ENCODE peak calls at places on chromosomes 6 and 20, in ten cellular contexts. K is IMR-90; M is psoas muscle; B is mucosa of descending colon; S is mesendoderm; U is OCI-LY7; I is CD8-positive, alpha-beta T cell; X is tibial artery; E is adrenal gland; J is astrocyte. Y is an unnamed sample.

GRCh38 chr20:53402233-53403005 is 191.2 kb downstream of the ZNF217 start:
- DNase-seq in M (no peak), B (no peak), E (no peak), K (no peak), U (no peak), S (no peak), I (peak; percentile 34), X (no peak), J (no peak), Y (no peak)

GRCh38 chr6:156719395-156719719 is 57.8 kb upstream of the ARID1B start:
- DNase-seq in I (no peak), B (peak; percentile 66), S (no peak), J (no peak), M (no peak), U (no peak), E (no peak), X (no peak), K (no peak), Y (no peak)

GRCh38 chr20:22711981-22712755 is 127.8 kb upstream of the FOXA2 start:
- DNase-seq in J (no peak), U (no peak), I (no peak), S (no peak), E (no peak), X (no peak), M (no peak), B (no peak), K (no peak), Y (no peak)

GRCh38 chr20:34310481-34311117 is 7.4 kb upstream of the AHCY start:
- DNase-seq in B (peak; percentile 36), M (no peak), I (no peak), E (no peak), U (no peak), S (no peak), X (no peak), K (no peak), J (no peak), Y (no peak)

GRCh38 chr20:48738399-48739304 is 89.1 kb downstream of the PREX1 start:
- DNase-seq in B (peak; percentile 35), M (no peak), U (peak; percentile 39), J (no peak), X (no peak), K (no peak), S (no peak), I (peak; percentile 39), E (no peak), Y (no peak)

GRCh38 chr20:23889775-23890187 is 10.2 kb upstream of the CST5 start:
- DNase-seq in B (peak; percentile 38), M (peak; percentile 29), E (peak; percentile 55), K (peak; percentile 24), U (peak; percentile 37), I (peak; percentile 41), S (peak; percentile 65), J (no peak), X (peak; percentile 59), Y (no peak)

GRCh38 chr6:53441761-53442160 is 93.0 kb upstream of the ELOVL5 start:
- DNase-seq in J (peak; percentile 79), X (no peak), S (no peak), M (no peak), U (no peak), E (no peak), I (no peak), B (no peak), K (peak; percentile 67), Y (no peak)

GRCh38 chr20:22740829-22741228 is 156.5 kb upstream of the FOXA2 start:
- DNase-seq in I (no peak), X (no peak), S (no peak), M (no peak), E (no peak), U (no peak), J (no peak), B (no peak), K (no peak), Y (no peak)

GRCh38 chr20:9389321-9389720 is 125.1 kb upstream of the LAMP5 start:
- DNase-seq in U (no peak), E (no peak), X (no peak), K (no peak), I (no peak), J (no peak), S (no peak), M (no peak), B (peak; percentile 69), Y (no peak)

GRCh38 chr20:9390441-9390840 is 123.9 kb upstream of the LAMP5 start:
- DNase-seq in M (no peak), K (peak; percentile 43), J (no peak), S (no peak), I (no peak), E (no peak), U (no peak), X (no peak), B (no peak), Y (no peak)

GRCh38 chr20:9388826-9389187 is 125.6 kb upstream of the LAMP5 start:
- DNase-seq in X (no peak), B (no peak), K (no peak), J (peak; percentile 26), E (no peak), S (no peak), U (no peak), M (no peak), I (no peak), Y (no peak)

GRCh38 chr20:9392892-9393857 is 121.2 kb upstream of the LAMP5 start:
- DNase-seq in I (no peak), X (peak; percentile 81), S (peak; percentile 88), K (peak; percentile 73), E (peak; percentile 69), M (peak; percentile 54), U (peak; percentile 19), J (peak; percentile 51), B (peak; percentile 65), Y (peak; percentile 68)

GRCh38 chr20:9388160-9388825 is 126.1 kb upstream of the LAMP5 start:
- DNase-seq in B (no peak), E (no peak), J (no peak), X (no peak), U (no peak), M (no peak), I (no peak), K (no peak), S (no peak), Y (no peak)
- H3K4me1 ChIP-seq in B (peaks cover 6% of the 10 kb centered on the region), E (peaks cover 6% of the 10 kb centered on the region), J (peaks cover 4% of the 10 kb centered on the region), X (peaks cover 5% of the 10 kb centered on the region), U (no peaks in the 10 kb centered on the region), M (no peaks in the 10 kb centered on the region), I (no peaks in the 10 kb centered on the region), K (peaks cover 14% of the 10 kb centered on the region), S (no peaks in the 10 kb centered on the region), Y (no peaks in the 10 kb centered on the region)

DNA sequence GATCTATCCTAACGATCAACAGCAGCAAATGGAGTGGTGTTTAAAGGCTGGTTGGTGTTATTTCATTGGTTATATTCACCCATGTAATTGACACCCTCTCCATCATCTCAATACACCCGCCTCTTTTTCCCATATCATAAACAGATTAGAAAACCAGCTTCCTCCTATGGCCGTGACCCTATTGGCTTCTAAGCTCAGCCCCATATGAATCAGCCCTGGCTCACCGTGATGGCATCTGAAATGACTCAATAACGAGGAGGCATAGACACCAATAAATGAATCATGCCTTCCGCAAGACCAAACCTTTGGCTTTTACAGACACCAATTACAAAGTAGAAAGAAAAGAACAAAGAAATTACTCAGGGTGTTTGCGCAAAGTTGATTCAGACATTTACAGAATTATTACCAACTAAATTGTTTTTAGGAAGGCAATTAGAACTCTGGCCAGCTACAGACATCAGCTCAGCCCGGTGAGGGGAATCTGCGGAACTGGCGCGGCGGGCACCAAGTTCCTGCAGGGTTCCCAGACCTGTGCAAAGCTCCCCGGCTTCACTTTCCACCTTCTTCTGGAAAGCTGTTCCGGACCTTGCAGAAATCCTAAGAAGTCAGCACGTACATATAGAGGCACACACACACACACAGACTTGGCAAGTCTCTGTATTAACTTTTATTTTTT is 11.5 kb downstream of the PMEPA1 start:
- DNase-seq in S (peak; percentile 59), E (peak; percentile 84), X (no peak), B (peak; percentile 66), J (peak; percentile 99), M (no peak), K (peak; percentile 98), I (no peak), U (no peak), Y (peak; percentile 51)
- H3K4me1 ChIP-seq in S (peaks cover 4% of the 10 kb centered on the region), E (no peaks in the 10 kb centered on the region), X (peaks cover 54% of the 10 kb centered on the region), B (peaks cover 49% of the 10 kb centered on the region), J (peaks cover 85% of the 10 kb centered on the region), M (peaks cover 31% of the 10 kb centered on the region), K (peaks cover 17% of the 10 kb centered on the region), I (no peaks in the 10 kb centered on the region), U (peaks cover 67% of the 10 kb centered on the region), Y (peaks cover 32% of the 10 kb centered on the region)

GRCh38 chr6:110946498-110946897 is 12.0 kb upstream of the GTF3C6 start:
- DNase-seq in S (no peak), B (no peak), X (no peak), E (no peak), M (no peak), K (peak; percentile 36), U (no peak), J (peak; percentile 6), I (no peak), Y (no peak)

GRCh38 chr6:110949679-110950285 is 8.7 kb upstream of the GTF3C6 start:
- DNase-seq in B (no peak), S (no peak), K (peak; percentile 54), X (no peak), U (peak; percentile 57), I (no peak), J (no peak), E (no peak), M (no peak), Y (no peak)

GRCh38 chr6:110939429-110939828 is 19.1 kb upstream of the GTF3C6 start:
- DNase-seq in B (no peak), U (no peak), E (no peak), K (no peak), X (no peak), J (no peak), M (no peak), S (no peak), I (no peak), Y (no peak)

GRCh38 chr6:110950443-110950842 is 8.1 kb upstream of the GTF3C6 start:
- DNase-seq in M (no peak), B (no peak), S (no peak), J (no peak), X (no peak), E (no peak), U (no peak), K (no peak), I (no peak), Y (no peak)

GRCh38 chr6:110944681-110945151 is 13.8 kb upstream of the GTF3C6 start:
- DNase-seq in E (no peak), I (no peak), J (peak; percentile 90), M (no peak), B (no peak), K (peak; percentile 93), U (no peak), S (no peak), X (no peak), Y (no peak)
- H3K4me1 ChIP-seq in E (no peaks in the 10 kb centered on the region), I (peaks cover 5% of the 10 kb centered on the region), J (no peaks in the 10 kb centered on the region), M (no peaks in the 10 kb centered on the region), B (no peaks in the 10 kb centered on the region), K (peaks cover 5% of the 10 kb centered on the region), U (no peaks in the 10 kb centered on the region), S (no peaks in the 10 kb centered on the region), X (no peaks in the 10 kb centered on the region), Y (peaks cover 4% of the 10 kb centered on the region)

GRCh38 chr20:59586613-59587012 is 17.7 kb upstream of the PHACTR3 start:
- DNase-seq in I (no peak), E (no peak), U (no peak), M (no peak), B (no peak), S (no peak), K (no peak), J (no peak), X (no peak), Y (no peak)

GRCh38 chr20:59585714-59586404 is 18.5 kb upstream of the PHACTR3 start:
- DNase-seq in S (no peak), J (no peak), E (no peak), B (no peak), K (no peak), I (no peak), M (no peak), U (no peak), X (no peak), Y (no peak)

GRCh38 chr20:59587570-59587969 is 16.8 kb upstream of the PHACTR3 start:
- DNase-seq in U (no peak), M (no peak), X (no peak), S (no peak), B (no peak), J (no peak), E (no peak), K (no peak), I (no peak), Y (peak; percentile 52)

GRCh38 chr20:59589051-59589450 is 15.3 kb upstream of the PHACTR3 start:
- DNase-seq in U (no peak), B (no peak), I (no peak), E (no peak), X (no peak), K (no peak), S (no peak), J (no peak), M (no peak), Y (no peak)

DNA sequence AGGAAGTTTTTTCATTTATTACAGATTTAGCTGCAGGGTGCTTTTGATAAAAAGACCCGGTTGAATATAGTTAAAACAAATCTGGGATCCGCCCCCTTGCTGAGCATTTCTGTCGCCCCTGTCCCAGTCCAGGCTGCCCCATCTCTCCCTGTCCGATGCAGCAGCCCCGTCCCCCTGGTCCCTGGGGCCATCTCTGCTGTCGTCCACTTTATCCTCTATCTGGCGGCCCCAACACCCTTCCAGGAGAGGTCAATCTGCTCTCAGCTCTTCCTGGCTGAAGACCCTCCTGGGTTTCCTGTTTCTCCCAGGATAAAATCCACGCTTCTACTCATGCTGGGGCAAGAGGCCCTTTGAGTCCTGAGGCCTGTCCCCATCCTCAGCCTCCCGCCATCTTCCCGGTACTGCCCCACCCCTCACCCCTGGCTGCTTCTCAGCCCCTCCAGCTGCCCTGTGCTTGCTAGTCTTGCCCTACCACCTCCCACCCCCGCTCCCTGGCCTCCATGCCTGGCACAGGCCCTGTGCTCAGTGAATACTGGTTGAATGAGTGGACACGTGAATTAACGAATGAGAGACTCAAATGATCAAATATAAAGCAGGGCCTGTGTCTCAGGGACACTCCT is 16.0 kb upstream of the PHACTR3 start:
- DNase-seq in S (no peak), K (no peak), M (no peak), X (no peak), I (no peak), U (no peak), B (no peak), J (no peak), E (no peak), Y (no peak)
- H3K4me1 ChIP-seq in S (no peaks in the 10 kb centered on the region), K (no peaks in the 10 kb centered on the region), M (no peaks in the 10 kb centered on the region), X (no peaks in the 10 kb centered on the region), I (peaks cover 3% of the 10 kb centered on the region), U (no peaks in the 10 kb centered on the region), B (no peaks in the 10 kb centered on the region), J (no peaks in the 10 kb centered on the region), E (no peaks in the 10 kb centered on the region), Y (no peaks in the 10 kb centered on the region)